ENCODE peak calls at places on chromosome 20, in ten cellular contexts. One of them, this sample, is unnamed.

GRCh38 chr20:577167-577791 is 32.8 kb downstream of the TCF15 start:
- DNase-seq in CD8-positive, alpha-beta T cell: no peak
- DNase-seq in nucleus accumbens: no peak
- DNase-seq in aorta: no peak
- DNase-seq in NCI-H2029 treated with DMSO at 0.1 percent for 48 hours: no peak
- DNase-seq in HCT116: peak
- DNase-seq in amniotic stem cell: no peak
- DNase-seq in stimulated activated naive B cell treated with anti-CD40 and anti-IgM and Interleukin-4, amounts not matched to agents 10 μg/mL and 1 μg/mL and 100 μg/mL, for 72 hours: no peak
- DNase-seq in activated T-helper 9 cell treated with anti-CD3 and anti-CD28 coated beads, Interleukin-2, amount 50 U/mL, for 16 hours: no peak
- DNase-seq in stimulated activated CD4-positive, alpha-beta T cell treated with anti-CD3 and anti-CD28 coated beads, Interleukin-2, amount 100 ng/mL, for 48 hours: no peak
- DNase-seq in this sample: no peak

GRCh38 chr20:9154464-9155024 is 85.7 kb downstream of the PLCB4 start:
- DNase-seq in CD8-positive, alpha-beta T cell: no peak
- DNase-seq in nucleus accumbens: no peak
- DNase-seq in aorta: no peak
- DNase-seq in NCI-H2029 treated with DMSO at 0.1 percent for 48 hours: no peak
- DNase-seq in HCT116: no peak
- DNase-seq in amniotic stem cell: no peak
- DNase-seq in stimulated activated naive B cell treated with anti-CD40 and anti-IgM and Interleukin-4, amounts not matched to agents 10 μg/mL and 1 μg/mL and 100 μg/mL, for 72 hours: no peak
- DNase-seq in activated T-helper 9 cell treated with anti-CD3 and anti-CD28 coated beads, Interleukin-2, amount 50 U/mL, for 16 hours: no peak
- DNase-seq in stimulated activated CD4-positive, alpha-beta T cell treated with anti-CD3 and anti-CD28 coated beads, Interleukin-2, amount 100 ng/mL, for 48 hours: no peak
- DNase-seq in this sample: no peak

GRCh38 chr20:16258766-16259165 is 314.5 kb downstream of the KIF16B start:
- DNase-seq in CD8-positive, alpha-beta T cell: no peak
- DNase-seq in nucleus accumbens: no peak
- DNase-seq in aorta: no peak
- DNase-seq in NCI-H2029 treated with DMSO at 0.1 percent for 48 hours: no peak
- DNase-seq in HCT116: no peak
- DNase-seq in amniotic stem cell: no peak
- DNase-seq in stimulated activated naive B cell treated with anti-CD40 and anti-IgM and Interleukin-4, amounts not matched to agents 10 μg/mL and 1 μg/mL and 100 μg/mL, for 72 hours: no peak
- DNase-seq in activated T-helper 9 cell treated with anti-CD3 and anti-CD28 coated beads, Interleukin-2, amount 50 U/mL, for 16 hours: no peak
- DNase-seq in stimulated activated CD4-positive, alpha-beta T cell treated with anti-CD3 and anti-CD28 coated beads, Interleukin-2, amount 100 ng/mL, for 48 hours: no peak
- DNase-seq in this sample: no peak

GRCh38 chr20:6768228-6769185 is 1.0 kb downstream of the BMP2 start:
- DNase-seq in CD8-positive, alpha-beta T cell: no peak
- DNase-seq in nucleus accumbens: no peak
- DNase-seq in aorta: peak
- DNase-seq in NCI-H2029 treated with DMSO at 0.1 percent for 48 hours: no peak
- DNase-seq in HCT116: no peak
- DNase-seq in amniotic stem cell: no peak
- DNase-seq in stimulated activated naive B cell treated with anti-CD40 and anti-IgM and Interleukin-4, amounts not matched to agents 10 μg/mL and 1 μg/mL and 100 μg/mL, for 72 hours: no peak
- DNase-seq in activated T-helper 9 cell treated with anti-CD3 and anti-CD28 coated beads, Interleukin-2, amount 50 U/mL, for 16 hours: no peak
- DNase-seq in stimulated activated CD4-positive, alpha-beta T cell treated with anti-CD3 and anti-CD28 coated beads, Interleukin-2, amount 100 ng/mL, for 48 hours: no peak
- DNase-seq in this sample: peak

GRCh38 chr20:41005361-41005729 is 23.3 kb upstream of the TOP1 start:
- DNase-seq in CD8-positive, alpha-beta T cell: no peak
- DNase-seq in nucleus accumbens: peak
- DNase-seq in aorta: peak
- DNase-seq in NCI-H2029 treated with DMSO at 0.1 percent for 48 hours: peak
- DNase-seq in HCT116: peak
- DNase-seq in amniotic stem cell: peak
- DNase-seq in stimulated activated naive B cell treated with anti-CD40 and anti-IgM and Interleukin-4, amounts not matched to agents 10 μg/mL and 1 μg/mL and 100 μg/mL, for 72 hours: no peak
- DNase-seq in activated T-helper 9 cell treated with anti-CD3 and anti-CD28 coated beads, Interleukin-2, amount 50 U/mL, for 16 hours: no peak
- DNase-seq in stimulated activated CD4-positive, alpha-beta T cell treated with anti-CD3 and anti-CD28 coated beads, Interleukin-2, amount 100 ng/mL, for 48 hours: no peak
- DNase-seq in this sample: peak

GRCh38 chr20:61499859-61500258 is 247.8 kb downstream of the CDH4 start:
- DNase-seq in CD8-positive, alpha-beta T cell: no peak
- DNase-seq in nucleus accumbens: no peak
- DNase-seq in aorta: no peak
- DNase-seq in NCI-H2029 treated with DMSO at 0.1 percent for 48 hours: no peak
- DNase-seq in HCT116: no peak
- DNase-seq in amniotic stem cell: no peak
- DNase-seq in stimulated activated naive B cell treated with anti-CD40 and anti-IgM and Interleukin-4, amounts not matched to agents 10 μg/mL and 1 μg/mL and 100 μg/mL, for 72 hours: no peak
- DNase-seq in activated T-helper 9 cell treated with anti-CD3 and anti-CD28 coated beads, Interleukin-2, amount 50 U/mL, for 16 hours: no peak
- DNase-seq in stimulated activated CD4-positive, alpha-beta T cell treated with anti-CD3 and anti-CD28 coated beads, Interleukin-2, amount 100 ng/mL, for 48 hours: no peak
- DNase-seq in this sample: no peak

GRCh38 chr20:63372971-63373885 is 12.1 kb upstream of the CHRNA4 start:
- DNase-seq in CD8-positive, alpha-beta T cell: no peak
- DNase-seq in nucleus accumbens: no peak
- DNase-seq in aorta: no peak
- DNase-seq in NCI-H2029 treated with DMSO at 0.1 percent for 48 hours: no peak
- DNase-seq in HCT116: no peak
- DNase-seq in amniotic stem cell: no peak
- DNase-seq in stimulated activated naive B cell treated with anti-CD40 and anti-IgM and Interleukin-4, amounts not matched to agents 10 μg/mL and 1 μg/mL and 100 μg/mL, for 72 hours: no peak
- DNase-seq in activated T-helper 9 cell treated with anti-CD3 and anti-CD28 coated beads, Interleukin-2, amount 50 U/mL, for 16 hours: no peak
- DNase-seq in stimulated activated CD4-positive, alpha-beta T cell treated with anti-CD3 and anti-CD28 coated beads, Interleukin-2, amount 100 ng/mL, for 48 hours: no peak
- DNase-seq in this sample: no peak

GRCh38 chr20:37345339-37346231 is at the start of gene SRC:
- DNase-seq in CD8-positive, alpha-beta T cell: peak
- DNase-seq in nucleus accumbens: peak
- DNase-seq in aorta: peak
- DNase-seq in NCI-H2029 treated with DMSO at 0.1 percent for 48 hours: peak
- DNase-seq in HCT116: no peak
- DNase-seq in amniotic stem cell: peak
- DNase-seq in stimulated activated naive B cell treated with anti-CD40 and anti-IgM and Interleukin-4, amounts not matched to agents 10 μg/mL and 1 μg/mL and 100 μg/mL, for 72 hours: peak
- DNase-seq in activated T-helper 9 cell treated with anti-CD3 and anti-CD28 coated beads, Interleukin-2, amount 50 U/mL, for 16 hours: peak
- DNase-seq in stimulated activated CD4-positive, alpha-beta T cell treated with anti-CD3 and anti-CD28 coated beads, Interleukin-2, amount 100 ng/mL, for 48 hours: peak
- DNase-seq in this sample: peak

GRCh38 chr20:61118429-61119224 is 133.4 kb upstream of the CDH4 start:
- DNase-seq in CD8-positive, alpha-beta T cell: no peak
- DNase-seq in nucleus accumbens: no peak
- DNase-seq in aorta: peak
- DNase-seq in NCI-H2029 treated with DMSO at 0.1 percent for 48 hours: no peak
- DNase-seq in HCT116: no peak
- DNase-seq in amniotic stem cell: no peak
- DNase-seq in stimulated activated naive B cell treated with anti-CD40 and anti-IgM and Interleukin-4, amounts not matched to agents 10 μg/mL and 1 μg/mL and 100 μg/mL, for 72 hours: no peak
- DNase-seq in activated T-helper 9 cell treated with anti-CD3 and anti-CD28 coated beads, Interleukin-2, amount 50 U/mL, for 16 hours: no peak
- DNase-seq in stimulated activated CD4-positive, alpha-beta T cell treated with anti-CD3 and anti-CD28 coated beads, Interleukin-2, amount 100 ng/mL, for 48 hours: no peak
- DNase-seq in this sample: no peak

GRCh38 chr20:49914310-49915117 is 815 bp downstream of the SPATA2 start:
- DNase-seq in CD8-positive, alpha-beta T cell: no peak
- DNase-seq in nucleus accumbens: peak
- DNase-seq in aorta: no peak
- DNase-seq in NCI-H2029 treated with DMSO at 0.1 percent for 48 hours: no peak
- DNase-seq in HCT116: no peak
- DNase-seq in amniotic stem cell: no peak
- DNase-seq in stimulated activated naive B cell treated with anti-CD40 and anti-IgM and Interleukin-4, amounts not matched to agents 10 μg/mL and 1 μg/mL and 100 μg/mL, for 72 hours: no peak
- DNase-seq in activated T-helper 9 cell treated with anti-CD3 and anti-CD28 coated beads, Interleukin-2, amount 50 U/mL, for 16 hours: no peak
- DNase-seq in stimulated activated CD4-positive, alpha-beta T cell treated with anti-CD3 and anti-CD28 coated beads, Interleukin-2, amount 100 ng/mL, for 48 hours: no peak
- DNase-seq in this sample: no peak